ENCODE peak calls at places on chromosomes 1 and 21, in eight cellular contexts. One of them, this sample, is unnamed.
A peak's percentile ranks its signal among the peaks of the same experiment; 100 is the strongest.

GRCh38 chr1:225915538-225915991 is 8.5 kb downstream of the PYCR2 start:
- DNase-seq in stimulated activated naive CD8-positive, alpha-beta T cell treated with anti-CD3 and anti-CD28 coated beads, Interleukin-15, Interleukin-2, amounts not matched to agents 100 U/mL and 50 U/mL, for 24 hours: no peak
- DNase-seq in H54: no peak
- DNase-seq in progenitor cell of endocrine pancreas: no peak
- DNase-seq in cardiac fibroblast: no peak
- DNase-seq in non-pigmented ciliary epithelial cell: no peak
- DNase-seq in sciatic nerve: no peak
- DNase-seq in stimulated activated CD8-positive, alpha-beta memory T cell treated with anti-CD3 and anti-CD28 coated beads, Interleukin-7, amount 100 ng/mL, for 1 hour: no peak
- DNase-seq in this sample: no peak

GRCh38 chr1:110292031-110292300 is 47.2 kb upstream of the RBM15 start:
- DNase-seq in stimulated activated naive CD8-positive, alpha-beta T cell treated with anti-CD3 and anti-CD28 coated beads, Interleukin-15, Interleukin-2, amounts not matched to agents 100 U/mL and 50 U/mL, for 24 hours: no peak
- DNase-seq in H54: no peak
- DNase-seq in progenitor cell of endocrine pancreas: no peak
- DNase-seq in cardiac fibroblast: no peak
- DNase-seq in non-pigmented ciliary epithelial cell: no peak
- DNase-seq in sciatic nerve: no peak
- DNase-seq in stimulated activated CD8-positive, alpha-beta memory T cell treated with anti-CD3 and anti-CD28 coated beads, Interleukin-7, amount 100 ng/mL, for 1 hour: no peak
- DNase-seq in this sample: no peak

GRCh38 chr1:87600848-87601247 is 272.2 kb downstream of the LMO4 start:
- DNase-seq in stimulated activated naive CD8-positive, alpha-beta T cell treated with anti-CD3 and anti-CD28 coated beads, Interleukin-15, Interleukin-2, amounts not matched to agents 100 U/mL and 50 U/mL, for 24 hours: no peak
- DNase-seq in H54: no peak
- DNase-seq in progenitor cell of endocrine pancreas: no peak
- DNase-seq in cardiac fibroblast: no peak
- DNase-seq in non-pigmented ciliary epithelial cell: no peak
- DNase-seq in sciatic nerve: no peak
- DNase-seq in stimulated activated CD8-positive, alpha-beta memory T cell treated with anti-CD3 and anti-CD28 coated beads, Interleukin-7, amount 100 ng/mL, for 1 hour: no peak
- DNase-seq in this sample: no peak

GRCh38 chr1:30335997-30336390 is 387.4 kb downstream of the MATN1 start:
- DNase-seq in stimulated activated naive CD8-positive, alpha-beta T cell treated with anti-CD3 and anti-CD28 coated beads, Interleukin-15, Interleukin-2, amounts not matched to agents 100 U/mL and 50 U/mL, for 24 hours: no peak
- DNase-seq in H54: no peak
- DNase-seq in progenitor cell of endocrine pancreas: no peak
- DNase-seq in cardiac fibroblast: no peak
- DNase-seq in non-pigmented ciliary epithelial cell: no peak
- DNase-seq in sciatic nerve: peak; percentile 9
- DNase-seq in stimulated activated CD8-positive, alpha-beta memory T cell treated with anti-CD3 and anti-CD28 coated beads, Interleukin-7, amount 100 ng/mL, for 1 hour: no peak
- DNase-seq in this sample: no peak

GRCh38 chr1:207825719-207826556 is 74.1 kb downstream of the CD46 start:
- DNase-seq in stimulated activated naive CD8-positive, alpha-beta T cell treated with anti-CD3 and anti-CD28 coated beads, Interleukin-15, Interleukin-2, amounts not matched to agents 100 U/mL and 50 U/mL, for 24 hours: peak; percentile 85
- DNase-seq in H54: no peak
- DNase-seq in progenitor cell of endocrine pancreas: no peak
- DNase-seq in cardiac fibroblast: peak; percentile 36
- DNase-seq in non-pigmented ciliary epithelial cell: no peak
- DNase-seq in sciatic nerve: peak; percentile 81
- DNase-seq in stimulated activated CD8-positive, alpha-beta memory T cell treated with anti-CD3 and anti-CD28 coated beads, Interleukin-7, amount 100 ng/mL, for 1 hour: peak; percentile 57
- DNase-seq in this sample: peak; percentile 92

GRCh38 chr1:204225841-204226745 is 12.3 kb upstream of the GOLT1A start:
- DNase-seq in stimulated activated naive CD8-positive, alpha-beta T cell treated with anti-CD3 and anti-CD28 coated beads, Interleukin-15, Interleukin-2, amounts not matched to agents 100 U/mL and 50 U/mL, for 24 hours: no peak
- DNase-seq in H54: no peak
- DNase-seq in progenitor cell of endocrine pancreas: no peak
- DNase-seq in cardiac fibroblast: no peak
- DNase-seq in non-pigmented ciliary epithelial cell: no peak
- DNase-seq in sciatic nerve: no peak
- DNase-seq in stimulated activated CD8-positive, alpha-beta memory T cell treated with anti-CD3 and anti-CD28 coated beads, Interleukin-7, amount 100 ng/mL, for 1 hour: no peak
- DNase-seq in this sample: no peak

GRCh38 chr1:94578856-94579255 is 37.3 kb upstream of the F3 start:
- DNase-seq in stimulated activated naive CD8-positive, alpha-beta T cell treated with anti-CD3 and anti-CD28 coated beads, Interleukin-15, Interleukin-2, amounts not matched to agents 100 U/mL and 50 U/mL, for 24 hours: no peak
- DNase-seq in H54: no peak
- DNase-seq in progenitor cell of endocrine pancreas: no peak
- DNase-seq in cardiac fibroblast: peak; percentile 34
- DNase-seq in non-pigmented ciliary epithelial cell: no peak
- DNase-seq in sciatic nerve: no peak
- DNase-seq in stimulated activated CD8-positive, alpha-beta memory T cell treated with anti-CD3 and anti-CD28 coated beads, Interleukin-7, amount 100 ng/mL, for 1 hour: no peak
- DNase-seq in this sample: no peak

GRCh38 chr1:235500971-235501540 is 3.2 kb downstream of the B3GALNT2 start:
- DNase-seq in stimulated activated naive CD8-positive, alpha-beta T cell treated with anti-CD3 and anti-CD28 coated beads, Interleukin-15, Interleukin-2, amounts not matched to agents 100 U/mL and 50 U/mL, for 24 hours: no peak
- DNase-seq in H54: peak; percentile 14
- DNase-seq in progenitor cell of endocrine pancreas: no peak
- DNase-seq in cardiac fibroblast: no peak
- DNase-seq in non-pigmented ciliary epithelial cell: no peak
- DNase-seq in sciatic nerve: no peak
- DNase-seq in stimulated activated CD8-positive, alpha-beta memory T cell treated with anti-CD3 and anti-CD28 coated beads, Interleukin-7, amount 100 ng/mL, for 1 hour: no peak
- DNase-seq in this sample: no peak

GRCh38 chr21:26798856-26799751 is 46.1 kb downstream of the ADAMTS1 start:
- DNase-seq in stimulated activated naive CD8-positive, alpha-beta T cell treated with anti-CD3 and anti-CD28 coated beads, Interleukin-15, Interleukin-2, amounts not matched to agents 100 U/mL and 50 U/mL, for 24 hours: no peak
- DNase-seq in H54: no peak
- DNase-seq in progenitor cell of endocrine pancreas: no peak
- DNase-seq in cardiac fibroblast: no peak
- DNase-seq in non-pigmented ciliary epithelial cell: no peak
- DNase-seq in sciatic nerve: no peak
- DNase-seq in stimulated activated CD8-positive, alpha-beta memory T cell treated with anti-CD3 and anti-CD28 coated beads, Interleukin-7, amount 100 ng/mL, for 1 hour: no peak
- DNase-seq in this sample: no peak

GRCh38 chr1:10615336-10615735 is 140.6 kb downstream of the PEX14 start:
- DNase-seq in stimulated activated naive CD8-positive, alpha-beta T cell treated with anti-CD3 and anti-CD28 coated beads, Interleukin-15, Interleukin-2, amounts not matched to agents 100 U/mL and 50 U/mL, for 24 hours: no peak
- DNase-seq in H54: no peak
- DNase-seq in progenitor cell of endocrine pancreas: no peak
- DNase-seq in cardiac fibroblast: no peak
- DNase-seq in non-pigmented ciliary epithelial cell: no peak
- DNase-seq in sciatic nerve: no peak
- DNase-seq in stimulated activated CD8-positive, alpha-beta memory T cell treated with anti-CD3 and anti-CD28 coated beads, Interleukin-7, amount 100 ng/mL, for 1 hour: no peak
- DNase-seq in this sample: no peak

GRCh38 chr1:8463144-8463927 is 145.4 kb downstream of the SLC45A1 start:
- DNase-seq in stimulated activated naive CD8-positive, alpha-beta T cell treated with anti-CD3 and anti-CD28 coated beads, Interleukin-15, Interleukin-2, amounts not matched to agents 100 U/mL and 50 U/mL, for 24 hours: no peak
- DNase-seq in H54: no peak
- DNase-seq in progenitor cell of endocrine pancreas: no peak
- DNase-seq in cardiac fibroblast: peak; percentile 85
- DNase-seq in non-pigmented ciliary epithelial cell: peak; percentile 69
- DNase-seq in sciatic nerve: no peak
- DNase-seq in stimulated activated CD8-positive, alpha-beta memory T cell treated with anti-CD3 and anti-CD28 coated beads, Interleukin-7, amount 100 ng/mL, for 1 hour: no peak
- DNase-seq in this sample: no peak

GRCh38 chr1:182616130-182617074 is 12.2 kb upstream of the RGS16 start:
- DNase-seq in stimulated activated naive CD8-positive, alpha-beta T cell treated with anti-CD3 and anti-CD28 coated beads, Interleukin-15, Interleukin-2, amounts not matched to agents 100 U/mL and 50 U/mL, for 24 hours: peak; percentile 87
- DNase-seq in H54: no peak
- DNase-seq in progenitor cell of endocrine pancreas: no peak
- DNase-seq in cardiac fibroblast: peak; percentile 84
- DNase-seq in non-pigmented ciliary epithelial cell: no peak
- DNase-seq in sciatic nerve: peak; percentile 83
- DNase-seq in stimulated activated CD8-positive, alpha-beta memory T cell treated with anti-CD3 and anti-CD28 coated beads, Interleukin-7, amount 100 ng/mL, for 1 hour: peak; percentile 63
- DNase-seq in this sample: peak; percentile 86

GRCh38 chr1:20621012-20621411 is 12.2 kb upstream of the PINK1 start:
- DNase-seq in stimulated activated naive CD8-positive, alpha-beta T cell treated with anti-CD3 and anti-CD28 coated beads, Interleukin-15, Interleukin-2, amounts not matched to agents 100 U/mL and 50 U/mL, for 24 hours: no peak
- DNase-seq in H54: no peak
- DNase-seq in progenitor cell of endocrine pancreas: no peak
- DNase-seq in cardiac fibroblast: no peak
- DNase-seq in non-pigmented ciliary epithelial cell: no peak
- DNase-seq in sciatic nerve: no peak
- DNase-seq in stimulated activated CD8-positive, alpha-beta memory T cell treated with anti-CD3 and anti-CD28 coated beads, Interleukin-7, amount 100 ng/mL, for 1 hour: no peak
- DNase-seq in this sample: no peak

GRCh38 chr1:94118471-94118870 is 2.5 kb downstream of the ABCA4 start:
- DNase-seq in stimulated activated naive CD8-positive, alpha-beta T cell treated with anti-CD3 and anti-CD28 coated beads, Interleukin-15, Interleukin-2, amounts not matched to agents 100 U/mL and 50 U/mL, for 24 hours: no peak
- DNase-seq in H54: no peak
- DNase-seq in progenitor cell of endocrine pancreas: no peak
- DNase-seq in cardiac fibroblast: no peak
- DNase-seq in non-pigmented ciliary epithelial cell: no peak
- DNase-seq in sciatic nerve: no peak
- DNase-seq in stimulated activated CD8-positive, alpha-beta memory T cell treated with anti-CD3 and anti-CD28 coated beads, Interleukin-7, amount 100 ng/mL, for 1 hour: no peak
- DNase-seq in this sample: no peak

GRCh38 chr21:36096398-36097290 is 26.8 kb downstream of the CBR1 start:
- DNase-seq in stimulated activated naive CD8-positive, alpha-beta T cell treated with anti-CD3 and anti-CD28 coated beads, Interleukin-15, Interleukin-2, amounts not matched to agents 100 U/mL and 50 U/mL, for 24 hours: no peak
- DNase-seq in H54: no peak
- DNase-seq in progenitor cell of endocrine pancreas: no peak
- DNase-seq in cardiac fibroblast: no peak
- DNase-seq in non-pigmented ciliary epithelial cell: no peak
- DNase-seq in sciatic nerve: no peak
- DNase-seq in stimulated activated CD8-positive, alpha-beta memory T cell treated with anti-CD3 and anti-CD28 coated beads, Interleukin-7, amount 100 ng/mL, for 1 hour: no peak
- DNase-seq in this sample: no peak

GRCh38 chr1:30034627-30035521 is 688.5 kb downstream of the MATN1 start:
- DNase-seq in stimulated activated naive CD8-positive, alpha-beta T cell treated with anti-CD3 and anti-CD28 coated beads, Interleukin-15, Interleukin-2, amounts not matched to agents 100 U/mL and 50 U/mL, for 24 hours: no peak
- DNase-seq in H54: no peak
- DNase-seq in progenitor cell of endocrine pancreas: no peak
- DNase-seq in cardiac fibroblast: peak; percentile 7
- DNase-seq in non-pigmented ciliary epithelial cell: no peak
- DNase-seq in sciatic nerve: no peak
- DNase-seq in stimulated activated CD8-positive, alpha-beta memory T cell treated with anti-CD3 and anti-CD28 coated beads, Interleukin-7, amount 100 ng/mL, for 1 hour: no peak
- DNase-seq in this sample: no peak

GRCh38 chr1:25707280-25708016 is 90.9 kb downstream of the MAN1C1 start:
- DNase-seq in stimulated activated naive CD8-positive, alpha-beta T cell treated with anti-CD3 and anti-CD28 coated beads, Interleukin-15, Interleukin-2, amounts not matched to agents 100 U/mL and 50 U/mL, for 24 hours: no peak
- DNase-seq in H54: no peak
- DNase-seq in progenitor cell of endocrine pancreas: no peak
- DNase-seq in cardiac fibroblast: no peak
- DNase-seq in non-pigmented ciliary epithelial cell: no peak
- DNase-seq in sciatic nerve: peak; percentile 14
- DNase-seq in stimulated activated CD8-positive, alpha-beta memory T cell treated with anti-CD3 and anti-CD28 coated beads, Interleukin-7, amount 100 ng/mL, for 1 hour: no peak
- DNase-seq in this sample: no peak

GRCh38 chr1:2240251-2241156 is 12.4 kb downstream of the SKI start:
- DNase-seq in stimulated activated naive CD8-positive, alpha-beta T cell treated with anti-CD3 and anti-CD28 coated beads, Interleukin-15, Interleukin-2, amounts not matched to agents 100 U/mL and 50 U/mL, for 24 hours: no peak
- DNase-seq in H54: no peak
- DNase-seq in progenitor cell of endocrine pancreas: no peak
- DNase-seq in cardiac fibroblast: peak; percentile 58
- DNase-seq in non-pigmented ciliary epithelial cell: no peak
- DNase-seq in sciatic nerve: peak; percentile 84
- DNase-seq in stimulated activated CD8-positive, alpha-beta memory T cell treated with anti-CD3 and anti-CD28 coated beads, Interleukin-7, amount 100 ng/mL, for 1 hour: no peak
- DNase-seq in this sample: peak; percentile 89

GRCh38 chr1:240126821-240127220 is 35.1 kb downstream of the FMN2 start:
- DNase-seq in stimulated activated naive CD8-positive, alpha-beta T cell treated with anti-CD3 and anti-CD28 coated beads, Interleukin-15, Interleukin-2, amounts not matched to agents 100 U/mL and 50 U/mL, for 24 hours: no peak
- DNase-seq in H54: peak; percentile 10
- DNase-seq in progenitor cell of endocrine pancreas: no peak
- DNase-seq in cardiac fibroblast: no peak
- DNase-seq in non-pigmented ciliary epithelial cell: no peak
- DNase-seq in sciatic nerve: no peak
- DNase-seq in stimulated activated CD8-positive, alpha-beta memory T cell treated with anti-CD3 and anti-CD28 coated beads, Interleukin-7, amount 100 ng/mL, for 1 hour: no peak
- DNase-seq in this sample: no peak

GRCh38 chr1:119542492-119542946 is 35.5 kb downstream of the HSD3B1 start:
- DNase-seq in stimulated activated naive CD8-positive, alpha-beta T cell treated with anti-CD3 and anti-CD28 coated beads, Interleukin-15, Interleukin-2, amounts not matched to agents 100 U/mL and 50 U/mL, for 24 hours: no peak
- DNase-seq in H54: no peak
- DNase-seq in progenitor cell of endocrine pancreas: no peak
- DNase-seq in cardiac fibroblast: peak; percentile 40
- DNase-seq in non-pigmented ciliary epithelial cell: no peak
- DNase-seq in sciatic nerve: no peak
- DNase-seq in stimulated activated CD8-positive, alpha-beta memory T cell treated with anti-CD3 and anti-CD28 coated beads, Interleukin-7, amount 100 ng/mL, for 1 hour: no peak
- DNase-seq in this sample: no peak

GRCh38 chr1:4974981-4975685 is 320.7 kb downstream of the AJAP1 start:
- DNase-seq in stimulated activated naive CD8-positive, alpha-beta T cell treated with anti-CD3 and anti-CD28 coated beads, Interleukin-15, Interleukin-2, amounts not matched to agents 100 U/mL and 50 U/mL, for 24 hours: no peak
- DNase-seq in H54: no peak
- DNase-seq in progenitor cell of endocrine pancreas: no peak
- DNase-seq in cardiac fibroblast: no peak
- DNase-seq in non-pigmented ciliary epithelial cell: no peak
- DNase-seq in sciatic nerve: no peak
- DNase-seq in stimulated activated CD8-positive, alpha-beta memory T cell treated with anti-CD3 and anti-CD28 coated beads, Interleukin-7, amount 100 ng/mL, for 1 hour: no peak
- DNase-seq in this sample: peak; percentile 43

GRCh38 chr21:43193651-43194302 is 25.0 kb downstream of the CRYAA start:
- DNase-seq in stimulated activated naive CD8-positive, alpha-beta T cell treated with anti-CD3 and anti-CD28 coated beads, Interleukin-15, Interleukin-2, amounts not matched to agents 100 U/mL and 50 U/mL, for 24 hours: no peak
- DNase-seq in H54: peak; percentile 99
- DNase-seq in progenitor cell of endocrine pancreas: peak; percentile 8
- DNase-seq in cardiac fibroblast: peak; percentile 85
- DNase-seq in non-pigmented ciliary epithelial cell: peak; percentile 49
- DNase-seq in sciatic nerve: peak; percentile 62
- DNase-seq in stimulated activated CD8-positive, alpha-beta memory T cell treated with anti-CD3 and anti-CD28 coated beads, Interleukin-7, amount 100 ng/mL, for 1 hour: no peak
- DNase-seq in this sample: peak; percentile 72

GRCh38 chr1:167196185-167196584 is 24.5 kb upstream of the POU2F1 start:
- DNase-seq in stimulated activated naive CD8-positive, alpha-beta T cell treated with anti-CD3 and anti-CD28 coated beads, Interleukin-15, Interleukin-2, amounts not matched to agents 100 U/mL and 50 U/mL, for 24 hours: no peak
- DNase-seq in H54: no peak
- DNase-seq in progenitor cell of endocrine pancreas: no peak
- DNase-seq in cardiac fibroblast: no peak
- DNase-seq in non-pigmented ciliary epithelial cell: no peak
- DNase-seq in sciatic nerve: no peak
- DNase-seq in stimulated activated CD8-positive, alpha-beta memory T cell treated with anti-CD3 and anti-CD28 coated beads, Interleukin-7, amount 100 ng/mL, for 1 hour: no peak
- DNase-seq in this sample: no peak

GRCh38 chr1:119924948-119925898 is 28.9 kb upstream of the ADAM30 start:
- DNase-seq in stimulated activated naive CD8-positive, alpha-beta T cell treated with anti-CD3 and anti-CD28 coated beads, Interleukin-15, Interleukin-2, amounts not matched to agents 100 U/mL and 50 U/mL, for 24 hours: no peak
- DNase-seq in H54: no peak
- DNase-seq in progenitor cell of endocrine pancreas: no peak
- DNase-seq in cardiac fibroblast: no peak
- DNase-seq in non-pigmented ciliary epithelial cell: no peak
- DNase-seq in sciatic nerve: no peak
- DNase-seq in stimulated activated CD8-positive, alpha-beta memory T cell treated with anti-CD3 and anti-CD28 coated beads, Interleukin-7, amount 100 ng/mL, for 1 hour: no peak
- DNase-seq in this sample: no peak

GRCh38 chr1:20446796-20447195 is 39.2 kb downstream of the CAMK2N1 start:
- DNase-seq in stimulated activated naive CD8-positive, alpha-beta T cell treated with anti-CD3 and anti-CD28 coated beads, Interleukin-15, Interleukin-2, amounts not matched to agents 100 U/mL and 50 U/mL, for 24 hours: no peak
- DNase-seq in H54: no peak
- DNase-seq in progenitor cell of endocrine pancreas: no peak
- DNase-seq in cardiac fibroblast: no peak
- DNase-seq in non-pigmented ciliary epithelial cell: no peak
- DNase-seq in sciatic nerve: no peak
- DNase-seq in stimulated activated CD8-positive, alpha-beta memory T cell treated with anti-CD3 and anti-CD28 coated beads, Interleukin-7, amount 100 ng/mL, for 1 hour: no peak
- DNase-seq in this sample: no peak